ENCODE peak calls at places on chromosome 5, in eight cellular contexts. U is lung microvascular endothelial cell; N is NCI-H2029 treated with DMSO at 0.1 percent for 48 hours; Y is NCI-H1092 treated with DMSO at 0.1 percent for 48 hours; X is effector memory CD4-positive, alpha-beta T cell; Q is AG09309; L is CD8-positive, alpha-beta memory T cell; G is activated CD8-positive, alpha-beta memory T cell treated with anti-CD3 and anti-CD28 coated beads for 4 hours. R is an unnamed sample.

GRCh38 chr5:154380263-154380662 is 65.5 kb upstream of the SAP30L start:
- DNase-seq in N (no peak), L (no peak), G (no peak), X (no peak), U (no peak), Y (no peak), Q (no peak), R (no peak)

GRCh38 chr5:97044057-97044456 is 98.4 kb downstream of the LIX1 start:
- DNase-seq in U (peak), Y (no peak), X (no peak), L (no peak), Q (no peak), N (no peak), G (no peak), R (no peak)

GRCh38 chr5:78287833-78288232 is 6.7 kb downstream of the AP3B1 start:
- DNase-seq in Q (peak), U (peak), N (no peak), X (no peak), G (no peak), L (no peak), Y (no peak), R (no peak)

GRCh38 chr5:95600557-95600956 is 19.3 kb upstream of the GPR150 start:
- DNase-seq in Q (no peak), G (no peak), Y (no peak), N (no peak), L (no peak), X (no peak), U (no peak), R (no peak)

GRCh38 chr5:72325566-72326297 is 5.6 kb downstream of the PTCD2 start:
- DNase-seq in U (peak), N (no peak), L (no peak), Q (peak), Y (no peak), X (no peak), G (no peak), R (no peak)

GRCh38 chr5:5902665-5903064 is 475.7 kb downstream of the MED10 start:
- DNase-seq in L (no peak), G (no peak), Q (no peak), U (no peak), X (no peak), N (no peak), Y (no peak), R (no peak)

GRCh38 chr5:55766408-55766807 is 28.5 kb downstream of the DDX4 start:
- DNase-seq in L (no peak), Q (no peak), Y (no peak), G (no peak), U (no peak), X (no peak), N (no peak), R (no peak)

GRCh38 chr5:142667808-142668207 is 18.1 kb downstream of the FGF1 start:
- DNase-seq in Q (no peak), G (no peak), X (no peak), L (no peak), N (no peak), U (no peak), Y (no peak), R (no peak)

GRCh38 chr5:181138258-181138657 is 7.3 kb upstream of the OR2V1 start:
- DNase-seq in Y (no peak), L (no peak), N (no peak), X (no peak), U (no peak), G (no peak), Q (no peak), R (no peak)

GRCh38 chr5:65926893-65927292 is 518 bp downstream of the ERBIN start:
- DNase-seq in U (peak), Y (no peak), N (no peak), L (no peak), Q (no peak), G (no peak), X (no peak), R (peak)

GRCh38 chr5:17288570-17288969 is 71.1 kb downstream of the BASP1 start:
- DNase-seq in N (no peak), G (no peak), X (no peak), U (no peak), Y (no peak), L (no peak), Q (no peak), R (no peak)

GRCh38 chr5:170483701-170484458 is 19.9 kb upstream of the KCNIP1 start:
- DNase-seq in G (no peak), U (peak), Y (no peak), L (no peak), X (no peak), Q (no peak), N (no peak), R (no peak)

GRCh38 chr5:56851258-56851941 is 36.1 kb downstream of the MAP3K1 start:
- DNase-seq in G (no peak), U (peak), N (no peak), Q (no peak), X (no peak), L (no peak), Y (no peak), R (no peak)

GRCh38 chr5:73529081-73529480 is 30.8 kb downstream of the BTF3 start:
- DNase-seq in L (no peak), U (no peak), Y (no peak), Q (no peak), G (no peak), X (no peak), N (no peak), R (no peak)

R was measured in B cell.